ENCODE peak calls at places on chromosomes 12 and 14, in seven cellular contexts. E is tibial artery; P is psoas muscle; I is neural crest cell; Y is cardiac fibroblast; G is endothelial cell; J is CD4-positive, alpha-beta T cell. S is an unnamed sample.

GRCh38 chr14:89425931-89426330 is 8.9 kb upstream of the FOXN3 start:
- DNase-seq in E (peak; percentile 56), G (no peak), P (no peak), Y (peak; percentile 99), J (no peak), I (no peak), S (no peak)

GRCh38 chr14:68147331-68147730 is 327.8 kb downstream of the RAD51B start:
- DNase-seq in Y (peak; percentile 50), G (no peak), I (no peak), E (no peak), P (no peak), J (no peak), S (no peak)

GRCh38 chr14:70086685-70087379 is 101.9 kb downstream of the SLC8A3 start:
- DNase-seq in Y (peak; percentile 62), E (no peak), I (peak; percentile 35), P (no peak), G (peak; percentile 28), J (no peak), S (no peak)

GRCh38 chr14:33634631-33635030 is 316.2 kb downstream of the EGLN3 start:
- DNase-seq in Y (peak; percentile 45), I (no peak), G (no peak), P (no peak), E (no peak), J (no peak), S (no peak)

GRCh38 chr14:58824106-58824505 is 186.3 kb downstream of the DACT1 start:
- DNase-seq in E (no peak), G (no peak), Y (no peak), J (no peak), P (no peak), I (no peak), S (no peak)

GRCh38 chr12:71605034-71605433 is 58.6 kb downstream of the ZFC3H1 start:
- DNase-seq in Y (no peak), J (no peak), G (no peak), P (no peak), I (no peak), E (no peak), S (no peak)

GRCh38 chr12:119176267-119177055 is 2.3 kb upstream of the HSPB8 start:
- DNase-seq in J (no peak), E (peak; percentile 96), G (no peak), Y (peak; percentile 95), I (no peak), P (peak; percentile 98), S (no peak)

GRCh38 chr12:25319233-25319984 is 68.7 kb upstream of the KRAS start:
- DNase-seq in I (no peak), E (no peak), J (no peak), Y (no peak), P (no peak), G (no peak), S (no peak)

GRCh38 chr12:87953257-87953860 is 75.8 kb downstream of the C12orf50 start:
- DNase-seq in E (no peak), P (no peak), Y (peak; percentile 66), I (peak; percentile 29), G (peak; percentile 19), J (no peak), S (no peak)

GRCh38 chr12:64990991-64991570 is 130.0 kb downstream of the WIF1 start:
- DNase-seq in G (no peak), P (no peak), J (no peak), I (no peak), E (no peak), Y (peak; percentile 5), S (no peak)

GRCh38 chr14:22106700-22107697 is 433.4 kb upstream of the OR4E1 start:
- DNase-seq in E (no peak), G (no peak), J (no peak), P (no peak), I (no peak), Y (no peak), S (no peak)

GRCh38 chr14:57462551-57462950 is 31.1 kb downstream of the CCDC198 start:
- DNase-seq in J (no peak), G (no peak), I (no peak), Y (no peak), E (no peak), P (no peak), S (no peak)

GRCh38 chr12:28759334-28759733 is 389.7 kb upstream of the FAR2 start:
- DNase-seq in I (no peak), J (no peak), Y (peak; percentile 81), E (no peak), P (no peak), G (no peak), S (no peak)

GRCh38 chr12:106115450-106115849 is 23.3 kb downstream of the NUAK1 start:
- DNase-seq in Y (no peak), G (no peak), E (no peak), J (no peak), P (no peak), I (no peak), S (no peak)

GRCh38 chr12:24415934-24416333 is 466.5 kb upstream of the SOX5 start:
- DNase-seq in G (no peak), Y (no peak), I (no peak), P (no peak), J (no peak), E (no peak), S (no peak)

GRCh38 chr12:6522193-6522592 is 12.1 kb upstream of the GAPDH start:
- DNase-seq in I (no peak), G (no peak), P (no peak), E (no peak), Y (no peak), J (no peak), S (no peak)

GRCh38 chr12:110853856-110854255 is 7.1 kb downstream of the CCDC63 start:
- DNase-seq in I (no peak), J (no peak), Y (peak; percentile 8), G (no peak), E (no peak), P (no peak), S (no peak)

DNA sequence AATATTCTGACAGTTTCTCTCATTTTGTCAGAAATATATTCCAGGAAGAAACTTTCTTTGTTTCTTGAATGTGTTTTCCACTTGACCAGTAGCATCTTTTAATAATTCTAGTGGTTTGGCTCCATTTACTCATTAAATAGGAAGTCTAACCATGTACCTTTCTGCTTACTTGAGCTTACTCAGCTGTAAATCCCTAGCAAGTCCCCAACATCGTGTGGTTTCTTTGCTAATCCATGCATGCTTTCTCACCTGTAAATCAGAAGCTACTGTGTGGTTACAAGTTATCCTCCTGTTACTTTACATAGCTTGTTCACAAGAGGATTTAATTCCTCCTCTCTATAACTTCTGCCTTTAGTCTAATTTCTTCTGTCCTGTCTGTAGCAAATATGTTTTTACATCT is 227.7 kb downstream of the FSCB start:
- DNase-seq in I (no peak), P (no peak), E (no peak), J (no peak), Y (no peak), G (no peak), S (no peak)
- TF ChIP-seq CTCF in I (no peak), P (no peak), E (no peak), J (no peak), Y (no peak), G (no peak), S (no peak)

DNA sequence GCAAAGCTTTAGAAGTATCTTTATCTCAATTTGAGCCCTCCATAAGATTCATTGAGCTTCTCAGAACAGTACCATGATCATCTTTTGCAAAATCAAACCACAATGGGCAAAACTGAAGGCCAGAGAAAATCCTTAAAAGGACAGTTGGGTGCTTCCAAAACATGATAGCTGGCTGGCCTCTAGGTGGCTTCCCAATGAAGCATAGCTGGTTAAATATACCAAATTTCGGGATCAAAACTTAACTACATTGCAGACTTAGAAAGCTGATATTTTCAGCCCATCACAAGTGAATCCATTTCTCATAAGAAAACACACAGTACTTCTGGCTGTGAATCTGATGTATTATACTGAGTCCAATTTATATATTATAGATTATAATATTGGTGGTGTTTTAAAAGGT is 15.3 kb upstream of the PIK3C2G start:
- DNase-seq in J (no peak), I (no peak), Y (no peak), P (no peak), E (no peak), G (no peak), S (no peak)
- TF ChIP-seq CTCF in J (no peak), I (peak; percentile 38), Y (peak; percentile 31), P (no peak), E (no peak), G (no peak), S (peak; percentile 20)

DNA sequence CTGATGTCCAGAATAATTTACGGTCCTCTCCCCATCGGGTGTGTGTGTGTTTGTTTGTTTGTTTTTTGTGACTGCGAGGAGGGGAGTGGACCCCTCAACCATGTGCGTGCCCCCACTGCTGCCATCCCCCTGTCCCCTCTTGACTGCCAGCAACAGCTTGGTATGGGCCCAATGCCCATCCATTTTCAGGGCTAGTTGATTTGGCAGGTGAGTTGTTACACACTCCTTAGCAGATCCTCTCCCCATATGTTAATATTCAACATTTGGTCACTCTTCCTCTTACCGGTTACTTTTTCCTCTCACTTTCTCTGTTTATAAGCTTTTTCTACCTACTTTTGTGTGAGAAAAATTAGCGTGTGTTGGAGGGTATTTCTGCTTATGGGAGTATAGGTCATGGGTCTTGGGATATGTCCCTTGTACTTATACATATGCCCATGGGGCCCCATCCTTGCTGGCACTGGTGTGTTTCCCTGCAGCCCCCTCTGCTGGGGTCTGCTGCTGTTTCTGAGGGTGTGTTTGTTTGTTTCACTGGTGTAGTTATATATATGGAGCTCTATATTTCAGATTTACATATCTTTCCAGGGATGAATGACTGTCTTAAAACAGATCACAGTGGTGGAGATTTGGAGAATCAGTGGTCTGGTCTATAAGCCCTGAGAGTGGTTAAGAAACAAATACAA is 33.8 kb downstream of the ZFHX2 start:
- DNase-seq in P (no peak), G (no peak), I (no peak), Y (no peak), E (no peak), J (no peak), S (no peak)
- TF ChIP-seq CTCF in P (no peak), G (no peak), I (no peak), Y (no peak), E (no peak), J (no peak), S (no peak)

GRCh38 chr14:63745858-63746425 is 18.1 kb upstream of the SGPP1 start:
- DNase-seq in I (no peak), E (peak; percentile 47), Y (no peak), J (no peak), G (no peak), P (no peak), S (no peak)
- TF ChIP-seq CTCF in I (no peak), E (no peak), Y (no peak), J (no peak), G (no peak), P (no peak), S (no peak)